ENCODE peak calls at places on chromosome 19, in seven cellular contexts. H is K562, Z is thoracic aorta, E is adrenal gland, F is ovary, N is body of pancreas, X is heart right ventricle. L is an unnamed sample. For H3K4me1, the result is how much of the 10 kb centered on the place peaks cover.

GRCh38 chr19:3606174-3606689 is 443 bp downstream of the TBXA2R start:
- DNase-seq in H (peak), Z (no peak), E (peak), F (no peak), N (peak), X (no peak), L (no peak)

GRCh38 chr19:35513231-35513974 is at the start of gene DMKN:
- DNase-seq in H (peak), Z (no peak), E (no peak), F (no peak), N (no peak), X (no peak), L (peak)

GRCh38 chr19:2994588-2995131 is 17.3 kb downstream of the TLE6 start:
- DNase-seq in H (no peak), Z (no peak), E (no peak), F (no peak), N (no peak), X (no peak), L (no peak)

GRCh38 chr19:10796653-10797052 is 39.4 kb downstream of the TMED1 start:
- DNase-seq in H (no peak), Z (no peak), E (no peak), F (no peak), N (no peak), X (no peak), L (no peak)

GRCh38 chr19:3522421-3523360 is 16.3 kb upstream of the TEKTIP1 start:
- DNase-seq in H (no peak), Z (no peak), E (no peak), F (no peak), N (no peak), X (no peak), L (no peak)

GRCh38 chr19:3766520-3766919 is 4.0 kb downstream of the MRPL54 start:
- DNase-seq in H (no peak), Z (no peak), E (no peak), F (no peak), N (no peak), X (no peak), L (no peak)

GRCh38 chr19:24048261-24048660 is 38.7 kb upstream of the ZNF254 start:
- DNase-seq in H (no peak), Z (no peak), E (no peak), F (no peak), N (no peak), X (no peak), L (no peak)

GRCh38 chr19:47542030-47542475 is 27.2 kb upstream of the NAPA start:
- DNase-seq in H (no peak), Z (no peak), E (no peak), F (no peak), N (no peak), X (peak), L (no peak)

GRCh38 chr19:51386882-51387520 is 773 bp downstream of the LIM2 start:
- DNase-seq in H (no peak), Z (no peak), E (no peak), F (no peak), N (no peak), X (no peak), L (no peak)

GRCh38 chr19:11418166-11418517 is 972 bp downstream of the RGL3 start:
- DNase-seq in H (peak), Z (no peak), E (no peak), F (no peak), N (no peak), X (no peak), L (no peak)

GRCh38 chr19:5826531-5827341 is 12.8 kb downstream of the FUT6 start:
- DNase-seq in H (no peak), Z (no peak), E (peak), F (no peak), N (peak), X (peak), L (peak)

GRCh38 chr19:18848860-18849661 is 17.3 kb downstream of the UPF1 start:
- DNase-seq in H (no peak), Z (peak), E (peak), F (peak), N (no peak), X (peak), L (peak)

GRCh38 chr19:37718357-37718756 is 1.2 kb downstream of the ZNF607 start:
- DNase-seq in H (no peak), Z (no peak), E (no peak), F (no peak), N (no peak), X (no peak), L (no peak)

GRCh38 chr19:33409035-33409434 is 35.5 kb downstream of the CEBPG start:
- DNase-seq in H (no peak), Z (no peak), E (no peak), F (no peak), N (no peak), X (no peak), L (no peak)

GRCh38 chr19:46294475-46294874 is 2.4 kb upstream of the HIF3A start:
- DNase-seq in H (no peak), Z (no peak), E (no peak), F (no peak), N (no peak), X (no peak), L (no peak)

GRCh38 chr19:14550201-14550754 is 20.9 kb downstream of the TECR start:
- DNase-seq in H (peak), Z (no peak), E (peak), F (no peak), N (peak), X (no peak), L (no peak)

GRCh38 chr19:46155237-46155636 is 7.2 kb downstream of the IGFL2 start:
- DNase-seq in H (no peak), Z (no peak), E (no peak), F (no peak), N (no peak), X (no peak), L (no peak)

GRCh38 chr19:12785431-12786011 is 5.8 kb upstream of the JUNB start:
- DNase-seq in H (no peak), Z (no peak), E (no peak), F (no peak), N (no peak), X (peak), L (no peak)

GRCh38 chr19:3995619-3996018 is 10.4 kb upstream of the EEF2 start:
- DNase-seq in H (no peak), Z (no peak), E (no peak), F (no peak), N (no peak), X (no peak), L (no peak)

GRCh38 chr19:695350-695949 is at the start of gene PRSS57:
- DNase-seq in H (no peak), Z (no peak), E (no peak), F (no peak), N (no peak), X (no peak), L (no peak)

DNA sequence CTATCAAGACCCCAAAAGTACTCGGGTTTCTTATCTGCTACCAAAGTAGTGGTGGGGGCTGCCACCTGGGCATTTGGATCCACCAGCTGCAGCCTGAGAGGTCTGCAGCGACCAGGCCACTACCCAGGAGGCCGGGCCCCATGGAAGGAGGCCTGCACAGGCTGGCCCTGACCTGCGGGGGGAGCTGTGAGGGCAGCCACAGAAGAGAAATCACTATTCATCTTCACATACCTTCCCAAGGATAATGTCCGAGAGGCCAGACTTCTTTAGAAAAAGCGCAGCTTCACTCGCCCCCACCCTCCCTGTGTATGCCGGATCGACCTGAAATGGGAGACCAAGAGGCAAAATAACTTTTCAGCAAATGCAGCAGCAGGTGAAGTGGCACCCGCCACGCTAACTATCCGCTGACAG is 30.1 kb downstream of the EPS15L1 start:
- DNase-seq in H (peak), Z (no peak), E (peak), F (no peak), N (no peak), X (no peak), L (no peak)
- H3K4me1 ChIP-seq in H (under half), Z (under half), E (under half), F (under half), N (under half), X (under half), L (under half)

GRCh38 chr19:28505134-28505533 is 707.8 kb downstream of the UQCRFS1 start:
- DNase-seq in H (no peak), Z (no peak), E (no peak), F (no peak), N (no peak), X (no peak), L (no peak)
- TF ChIP-seq CTCF in H (no peak), Z (no peak), E (no peak), F (no peak), N (no peak), X (no peak), L (no peak)

DNA sequence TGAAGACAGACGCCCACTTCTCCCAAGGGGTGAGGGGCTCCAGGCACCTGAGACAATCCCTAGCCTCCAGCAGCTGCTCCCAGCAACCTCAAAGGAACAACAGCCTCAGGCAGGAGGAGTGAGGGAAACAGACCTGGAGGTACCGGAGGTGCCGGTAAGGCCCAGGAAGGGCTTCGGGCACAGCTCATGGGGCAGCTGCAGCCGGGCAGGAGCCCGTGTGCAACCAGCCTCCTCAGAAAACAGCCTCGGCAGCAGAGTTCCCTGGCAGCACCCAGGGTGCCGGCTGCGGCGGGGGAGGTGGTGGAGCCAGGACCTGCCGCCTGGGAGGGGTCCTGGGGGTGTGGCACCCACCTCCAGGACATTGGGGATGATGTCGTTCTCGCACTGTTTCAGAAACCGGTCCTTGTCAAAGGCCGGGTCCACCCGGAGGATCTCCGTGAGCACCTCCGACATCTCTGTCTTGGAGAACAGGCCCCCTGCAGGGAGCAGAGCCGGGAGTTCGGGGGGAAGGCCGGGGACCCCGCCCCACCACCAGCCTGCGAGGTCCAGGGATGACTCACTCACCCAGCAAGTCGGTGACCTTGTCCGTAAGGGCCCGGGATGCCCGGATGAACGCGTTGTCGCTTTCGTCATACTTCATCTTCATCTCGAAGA is 6.5 kb upstream of the CTXN1 start:
- DNase-seq in H (no peak), Z (no peak), E (peak), F (peak), N (no peak), X (no peak), L (no peak)
- H3K27ac ChIP-seq in H (no peak), Z (no peak), E (peak), F (no peak), N (no peak), X (no peak), L (no peak)

GRCh38 chr19:16463991-16464575 is 7.7 kb downstream of the EPS15L1 start:
- DNase-seq in H (no peak), Z (no peak), E (peak), F (no peak), N (no peak), X (no peak), L (no peak)

GRCh38 chr19:16461630-16462051 is 10.1 kb downstream of the EPS15L1 start:
- DNase-seq in H (no peak), Z (no peak), E (no peak), F (no peak), N (no peak), X (peak), L (peak)

GRCh38 chr19:16465239-16465638 is 6.5 kb downstream of the EPS15L1 start:
- DNase-seq in H (no peak), Z (no peak), E (no peak), F (no peak), N (no peak), X (no peak), L (no peak)

GRCh38 chr19:16462757-16463250 is 9.0 kb downstream of the EPS15L1 start:
- DNase-seq in H (no peak), Z (no peak), E (peak), F (no peak), N (no peak), X (no peak), L (peak)

DNA sequence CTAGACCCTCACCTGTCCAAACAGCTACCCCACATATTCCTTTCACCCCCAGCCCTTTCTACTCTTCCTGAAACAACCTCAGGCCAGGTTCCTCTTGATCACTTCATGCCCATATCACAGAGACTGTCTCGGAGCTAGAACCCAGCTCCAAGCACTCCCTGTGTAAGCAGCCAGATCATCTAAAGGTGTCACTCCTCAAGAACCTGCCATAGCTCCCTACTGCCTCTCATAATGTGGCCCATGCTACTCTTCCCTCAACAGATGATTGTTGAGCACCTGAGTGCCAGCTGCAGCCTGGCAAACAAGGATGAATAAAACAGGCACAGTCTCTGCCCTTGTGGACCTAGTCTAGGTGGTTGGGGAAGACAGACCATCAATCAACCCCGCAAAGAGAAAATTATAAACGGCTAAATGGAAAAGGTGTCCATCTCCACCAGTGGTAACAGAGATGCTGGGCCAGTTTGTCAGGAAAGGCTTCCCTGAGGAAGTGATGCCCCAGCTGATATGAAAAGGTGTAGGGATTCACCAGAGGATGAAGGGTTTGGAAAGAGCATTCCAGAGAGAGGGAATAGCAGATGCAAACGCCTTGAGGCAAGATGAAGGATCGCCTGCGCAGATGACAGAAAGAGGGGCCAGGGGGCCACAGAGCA is 8.3 kb downstream of the EPS15L1 start:
- DNase-seq in H (no peak), Z (no peak), E (no peak), F (no peak), N (no peak), X (no peak), L (no peak)
- H3K4me1 ChIP-seq in H (under half), Z (under half), E (under half), F (under half), N (under half), X (under half), L (half or more)

GRCh38 chr19:39499082-39499642 is 415 bp downstream of the DLL3 start:
- DNase-seq in H (no peak), Z (no peak), E (no peak), F (no peak), N (no peak), X (no peak), L (no peak)

GRCh38 chr19:39499932-39500331 is 1.2 kb downstream of the DLL3 start:
- DNase-seq in H (no peak), Z (no peak), E (no peak), F (no peak), N (no peak), X (no peak), L (no peak)

GRCh38 chr19:39498262-39499081 is at the start of gene DLL3:
- DNase-seq in H (peak), Z (no peak), E (no peak), F (no peak), N (no peak), X (no peak), L (no peak)

GRCh38 chr19:39496063-39496462 is 2.7 kb upstream of the DLL3 start:
- DNase-seq in H (no peak), Z (no peak), E (no peak), F (no peak), N (no peak), X (no peak), L (no peak)

GRCh38 chr19:39497850-39498261 is 891 bp upstream of the DLL3 start:
- DNase-seq in H (peak), Z (no peak), E (no peak), F (no peak), N (peak), X (no peak), L (no peak)
- TF ChIP-seq CTCF in H (peak), Z (no peak), E (no peak), F (peak), N (no peak), X (peak), L (peak)

GRCh38 chr19:40785526-40785925 is 7.5 kb downstream of the RAB4B start:
- DNase-seq in H (no peak), Z (no peak), E (no peak), F (no peak), N (no peak), X (no peak), L (no peak)

GRCh38 chr19:40786060-40787037 is 8.3 kb downstream of the RAB4B start:
- DNase-seq in H (no peak), Z (no peak), E (no peak), F (no peak), N (no peak), X (no peak), L (no peak)

GRCh38 chr19:40791996-40792395 is 7.0 kb upstream of the EGLN2 start:
- DNase-seq in H (no peak), Z (no peak), E (no peak), F (no peak), N (no peak), X (no peak), L (no peak)

DNA sequence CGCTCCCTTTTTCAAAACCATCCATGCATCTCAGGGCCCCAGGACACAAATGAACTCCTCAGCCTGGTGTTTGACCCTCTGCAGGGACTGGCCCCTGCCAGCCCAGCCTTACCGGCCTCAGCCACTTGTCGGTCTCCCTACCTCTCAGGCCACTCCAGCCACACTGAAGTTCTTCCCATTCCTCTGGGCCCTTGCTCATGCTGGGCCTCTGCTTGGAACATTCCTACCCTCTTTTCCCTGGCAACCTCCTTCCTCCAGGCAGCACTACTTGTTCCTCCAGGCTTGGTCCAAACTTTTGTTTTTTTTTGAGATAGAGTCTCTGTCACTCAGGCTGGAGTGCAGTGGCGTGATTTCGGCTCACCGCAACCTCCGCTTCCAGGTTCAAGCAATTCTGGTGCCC is 7.6 kb upstream of the EGLN2 start:
- DNase-seq in H (no peak), Z (no peak), E (no peak), F (no peak), N (no peak), X (no peak), L (no peak)
- H3K27ac ChIP-seq in H (no peak), Z (peak), E (no peak), F (no peak), N (no peak), X (no peak), L (no peak)

GRCh38 chr19:17210296-17210695 is 4.9 kb upstream of the USE1 start:
- DNase-seq in H (no peak), Z (no peak), E (no peak), F (no peak), N (no peak), X (no peak), L (no peak)
- H3K4me1 ChIP-seq in H (under half), Z (under half), E (under half), F (under half), N (under half), X (under half), L (under half)